ENCODE peak calls at places on chromosome 5, in seven cellular contexts. F, M, B, I, Y, J and Z are unnamed samples.

GRCh38 chr5:123460296-123460729 is 37.1 kb upstream of the CEP120 start:
- DNase-seq in M (no peak), J (no peak), I (peak), F (no peak), Y (peak), B (no peak), Z (peak)

GRCh38 chr5:97167435-97167834 is 15.6 kb downstream of the RIOK2 start:
- DNase-seq in I (no peak), Y (peak), B (no peak), M (no peak), F (no peak), J (no peak), Z (no peak)

GRCh38 chr5:109177782-109178181 is 232.0 kb downstream of the PJA2 start:
- DNase-seq in M (no peak), B (no peak), J (no peak), F (no peak), I (no peak), Y (no peak), Z (no peak)

GRCh38 chr5:122908662-122909061 is 63.2 kb downstream of the SNX24 start:
- DNase-seq in I (no peak), J (no peak), Y (no peak), B (no peak), M (no peak), F (no peak), Z (no peak)

GRCh38 chr5:180059326-180059725 is 12.2 kb downstream of the RNF130 start:
- DNase-seq in M (no peak), I (no peak), Y (no peak), J (no peak), F (no peak), B (no peak), Z (no peak)

GRCh38 chr5:84088996-84089395 is 295.7 kb downstream of the EDIL3 start:
- DNase-seq in M (peak), I (no peak), Y (peak), B (no peak), J (peak), F (no peak), Z (peak)

GRCh38 chr5:69308046-69308553 is 24.5 kb downstream of the CCDC125 start:
- DNase-seq in Y (no peak), M (no peak), B (no peak), F (no peak), I (no peak), J (no peak), Z (no peak)

GRCh38 chr5:60495644-60496520 is 204.1 kb downstream of the DEPDC1B start:
- DNase-seq in Y (no peak), F (no peak), I (no peak), J (peak), M (no peak), B (no peak), Z (peak)

GRCh38 chr5:1540831-1541661 is 17.3 kb upstream of the LPCAT1 start:
- DNase-seq in B (no peak), M (no peak), J (no peak), Y (no peak), I (no peak), F (no peak), Z (no peak)

GRCh38 chr5:149421834-149422233 is 42.7 kb upstream of the IL17B start:
- DNase-seq in I (no peak), Y (no peak), F (no peak), B (no peak), M (peak), J (no peak), Z (peak)

GRCh38 chr5:10030219-10030831 is 219.4 kb downstream of the ATPSCKMT start:
- DNase-seq in Y (peak), I (peak), B (no peak), F (no peak), J (peak), M (peak), Z (peak)

GRCh38 chr5:10034008-10034407 is 215.7 kb downstream of the ATPSCKMT start:
- DNase-seq in Y (no peak), B (no peak), J (no peak), F (no peak), I (no peak), M (no peak), Z (no peak)

GRCh38 chr5:10036136-10036535 is 213.6 kb downstream of the ATPSCKMT start:
- DNase-seq in B (no peak), I (no peak), J (no peak), M (peak), F (no peak), Y (no peak), Z (peak)

GRCh38 chr5:10031817-10032216 is 217.9 kb downstream of the ATPSCKMT start:
- DNase-seq in B (no peak), Y (no peak), M (no peak), J (no peak), I (no peak), F (no peak), Z (no peak)
- TF ChIP-seq CTCF in B (no peak), Y (no peak), M (no peak), J (no peak), I (no peak), F (no peak), Z (peak)

GRCh38 chr5:176809544-176810083 is 745 bp upstream of the UNC5A start:
- DNase-seq in B (no peak), Y (no peak), M (no peak), I (no peak), J (no peak), F (no peak), Z (no peak)
- H3K4me3 ChIP-seq in B (no peak), Y (no peak), M (no peak), I (peak), J (peak), F (peak), Z (no peak)

DNA sequence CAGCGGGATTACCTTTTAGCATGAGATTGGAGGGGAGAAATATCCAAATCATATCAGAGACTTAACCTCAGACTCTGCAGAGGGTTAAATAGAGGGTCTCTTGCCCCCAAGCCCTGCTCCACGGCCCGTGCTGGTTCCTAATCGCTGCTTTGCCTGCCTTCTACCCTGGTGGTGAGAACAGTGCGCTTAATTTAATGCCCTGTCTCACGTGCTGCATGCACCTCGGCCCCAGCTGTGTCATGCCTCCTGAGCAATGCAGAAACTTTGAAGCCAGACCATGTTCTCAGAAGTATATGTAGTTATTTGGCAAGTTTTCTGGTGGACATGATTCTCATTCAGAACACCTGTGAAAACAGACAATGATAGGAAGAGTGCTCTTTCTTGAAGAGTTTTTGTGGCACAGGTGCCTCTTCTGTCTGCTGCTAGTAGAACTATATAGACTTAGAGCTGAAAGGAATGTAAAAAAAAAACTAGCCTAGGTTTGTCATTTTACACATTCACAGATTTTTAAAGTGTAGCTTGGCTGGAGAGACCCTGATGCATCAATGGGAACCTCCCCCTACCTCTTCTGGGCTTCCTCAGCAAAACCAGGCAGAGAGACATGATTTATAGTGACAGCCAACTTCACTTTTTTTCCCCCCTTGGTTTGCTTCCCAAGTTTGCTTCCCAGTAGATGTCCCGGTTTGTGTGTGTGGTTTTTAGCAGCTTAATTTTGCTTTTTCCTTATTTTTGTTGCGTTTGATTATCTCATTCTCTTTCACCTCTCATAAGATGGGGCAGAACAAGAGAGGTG is 1.6 kb downstream of the OTULIN start:
- DNase-seq in B (no peak), I (peak), M (peak), F (no peak), J (peak), Y (peak), Z (peak)
- TF ChIP-seq CTCF in B (no peak), I (no peak), M (no peak), F (no peak), J (no peak), Y (peak), Z (peak)

GRCh38 chr5:169657127-169657526 is 20.1 kb downstream of the DOCK2 start:
- DNase-seq in M (no peak), F (no peak), J (no peak), Y (peak), B (no peak), I (no peak), Z (no peak)

GRCh38 chr5:169652057-169652456 is 15.0 kb downstream of the DOCK2 start:
- DNase-seq in B (no peak), F (no peak), M (no peak), I (no peak), Y (no peak), J (no peak), Z (no peak)

GRCh38 chr5:169655353-169655752 is 18.3 kb downstream of the DOCK2 start:
- DNase-seq in Y (no peak), B (no peak), F (no peak), M (no peak), I (no peak), J (no peak), Z (no peak)

GRCh38 chr5:169651526-169651925 is 14.5 kb downstream of the DOCK2 start:
- DNase-seq in J (no peak), F (no peak), Y (no peak), M (no peak), I (no peak), B (no peak), Z (no peak)

GRCh38 chr5:169656125-169656990 is 19.3 kb downstream of the DOCK2 start:
- DNase-seq in M (peak), F (no peak), I (no peak), B (no peak), Y (peak), J (no peak), Z (peak)
- H3K4me3 ChIP-seq in M (no peak), F (no peak), I (no peak), B (no peak), Y (no peak), J (no peak), Z (no peak)

GRCh38 chr5:11104543-11105151 is 343.6 kb upstream of the DAP start:
- DNase-seq in M (no peak), F (no peak), B (no peak), Y (no peak), I (no peak), J (no peak), Z (no peak)

GRCh38 chr5:11105706-11106105 is 344.7 kb upstream of the DAP start:
- DNase-seq in Y (no peak), J (no peak), M (no peak), F (no peak), B (no peak), I (no peak), Z (no peak)

GRCh38 chr5:11110128-11110527 is 349.1 kb upstream of the DAP start:
- DNase-seq in Y (no peak), F (no peak), J (no peak), I (no peak), M (no peak), B (no peak), Z (no peak)
- TF ChIP-seq CTCF in Y (no peak), F (peak), J (peak), I (no peak), M (no peak), B (no peak), Z (no peak)

GRCh38 chr5:135242496-135243193 is 156.4 kb downstream of the MACROH2A1 start:
- DNase-seq in Y (no peak), F (no peak), M (peak), J (no peak), I (peak), B (peak), Z (no peak)
- H3K4me3 ChIP-seq in Y (no peak), F (no peak), M (no peak), J (no peak), I (no peak), B (no peak), Z (no peak)